ENCODE peak calls at places on chromosomes 4 and X, in eight cellular contexts. One of them, this sample, is unnamed.

GRCh38 chrX:65536291-65536690 is 1.7 kb upstream of the LAS1L start:
- DNase-seq in AML-193: no peak
- DNase-seq in EL: no peak
- DNase-seq in endothelial cell: no peak
- DNase-seq in HEK293T: no peak
- DNase-seq in heart left ventricle: no peak
- DNase-seq in naive thymus-derived CD8-positive, alpha-beta T cell: no peak
- DNase-seq in activated CD8-positive, alpha-beta memory T cell treated with anti-CD3 and anti-CD28 coated beads, Interleukin-2, amount 50 U/mL, for 48 hours: no peak
- DNase-seq in this sample: no peak

GRCh38 chr4:16122784-16123183 is 39.0 kb upstream of the PROM1 start:
- DNase-seq in AML-193: no peak
- DNase-seq in EL: no peak
- DNase-seq in endothelial cell: no peak
- DNase-seq in HEK293T: no peak
- DNase-seq in heart left ventricle: no peak
- DNase-seq in naive thymus-derived CD8-positive, alpha-beta T cell: peak
- DNase-seq in activated CD8-positive, alpha-beta memory T cell treated with anti-CD3 and anti-CD28 coated beads, Interleukin-2, amount 50 U/mL, for 48 hours: peak
- DNase-seq in this sample: no peak

GRCh38 chr4:8224596-8225289 is 25.7 kb downstream of the SH3TC1 start:
- DNase-seq in AML-193: no peak
- DNase-seq in EL: no peak
- DNase-seq in endothelial cell: no peak
- DNase-seq in HEK293T: no peak
- DNase-seq in heart left ventricle: peak
- DNase-seq in naive thymus-derived CD8-positive, alpha-beta T cell: peak
- DNase-seq in activated CD8-positive, alpha-beta memory T cell treated with anti-CD3 and anti-CD28 coated beads, Interleukin-2, amount 50 U/mL, for 48 hours: no peak
- DNase-seq in this sample: no peak

GRCh38 chrX:7045238-7045955 is 102.1 kb upstream of the STS start:
- DNase-seq in AML-193: no peak
- DNase-seq in EL: no peak
- DNase-seq in endothelial cell: no peak
- DNase-seq in HEK293T: no peak
- DNase-seq in heart left ventricle: no peak
- DNase-seq in naive thymus-derived CD8-positive, alpha-beta T cell: no peak
- DNase-seq in activated CD8-positive, alpha-beta memory T cell treated with anti-CD3 and anti-CD28 coated beads, Interleukin-2, amount 50 U/mL, for 48 hours: no peak
- DNase-seq in this sample: no peak

GRCh38 chrX:19990225-19990518 is 689 bp downstream of the BCLAF3 start:
- DNase-seq in AML-193: no peak
- DNase-seq in EL: peak
- DNase-seq in endothelial cell: no peak
- DNase-seq in HEK293T: no peak
- DNase-seq in heart left ventricle: no peak
- DNase-seq in naive thymus-derived CD8-positive, alpha-beta T cell: no peak
- DNase-seq in activated CD8-positive, alpha-beta memory T cell treated with anti-CD3 and anti-CD28 coated beads, Interleukin-2, amount 50 U/mL, for 48 hours: no peak
- DNase-seq in this sample: no peak

GRCh38 chr4:87005690-87006461 is 71.1 kb downstream of the AFF1 start:
- DNase-seq in AML-193: peak
- DNase-seq in EL: no peak
- DNase-seq in endothelial cell: no peak
- DNase-seq in HEK293T: no peak
- DNase-seq in heart left ventricle: no peak
- DNase-seq in naive thymus-derived CD8-positive, alpha-beta T cell: peak
- DNase-seq in activated CD8-positive, alpha-beta memory T cell treated with anti-CD3 and anti-CD28 coated beads, Interleukin-2, amount 50 U/mL, for 48 hours: peak
- DNase-seq in this sample: peak

GRCh38 chr4:67750691-67751090 is 3.5 kb downstream of the GNRHR start:
- DNase-seq in AML-193: no peak
- DNase-seq in EL: no peak
- DNase-seq in endothelial cell: no peak
- DNase-seq in HEK293T: no peak
- DNase-seq in heart left ventricle: no peak
- DNase-seq in naive thymus-derived CD8-positive, alpha-beta T cell: no peak
- DNase-seq in activated CD8-positive, alpha-beta memory T cell treated with anti-CD3 and anti-CD28 coated beads, Interleukin-2, amount 50 U/mL, for 48 hours: no peak
- DNase-seq in this sample: no peak

GRCh38 chrX:915427-916234 is 285.0 kb downstream of the SHOX start:
- DNase-seq in AML-193: no peak
- DNase-seq in EL: no peak
- DNase-seq in endothelial cell: no peak
- DNase-seq in HEK293T: no peak
- DNase-seq in heart left ventricle: no peak
- DNase-seq in naive thymus-derived CD8-positive, alpha-beta T cell: peak
- DNase-seq in activated CD8-positive, alpha-beta memory T cell treated with anti-CD3 and anti-CD28 coated beads, Interleukin-2, amount 50 U/mL, for 48 hours: peak
- DNase-seq in this sample: no peak

GRCh38 chr4:176193126-176193525 is 2.3 kb downstream of the SPATA4 start:
- DNase-seq in AML-193: no peak
- DNase-seq in EL: peak
- DNase-seq in endothelial cell: no peak
- DNase-seq in HEK293T: no peak
- DNase-seq in heart left ventricle: no peak
- DNase-seq in naive thymus-derived CD8-positive, alpha-beta T cell: no peak
- DNase-seq in activated CD8-positive, alpha-beta memory T cell treated with anti-CD3 and anti-CD28 coated beads, Interleukin-2, amount 50 U/mL, for 48 hours: no peak
- DNase-seq in this sample: no peak

GRCh38 chr4:119039779-119040178 is 95.9 kb upstream of the MYOZ2 start:
- DNase-seq in AML-193: no peak
- DNase-seq in EL: no peak
- DNase-seq in endothelial cell: peak
- DNase-seq in HEK293T: no peak
- DNase-seq in heart left ventricle: no peak
- DNase-seq in naive thymus-derived CD8-positive, alpha-beta T cell: no peak
- DNase-seq in activated CD8-positive, alpha-beta memory T cell treated with anti-CD3 and anti-CD28 coated beads, Interleukin-2, amount 50 U/mL, for 48 hours: no peak
- DNase-seq in this sample: no peak

GRCh38 chr4:135434936-135435335 is 1233.3 kb upstream of the PABPC4L start:
- DNase-seq in AML-193: no peak
- DNase-seq in EL: peak
- DNase-seq in endothelial cell: no peak
- DNase-seq in HEK293T: no peak
- DNase-seq in heart left ventricle: no peak
- DNase-seq in naive thymus-derived CD8-positive, alpha-beta T cell: no peak
- DNase-seq in activated CD8-positive, alpha-beta memory T cell treated with anti-CD3 and anti-CD28 coated beads, Interleukin-2, amount 50 U/mL, for 48 hours: no peak
- DNase-seq in this sample: no peak

GRCh38 chr4:15015170-15015569 is 12.9 kb downstream of the CPEB2 start:
- DNase-seq in AML-193: no peak
- DNase-seq in EL: no peak
- DNase-seq in endothelial cell: no peak
- DNase-seq in HEK293T: no peak
- DNase-seq in heart left ventricle: no peak
- DNase-seq in naive thymus-derived CD8-positive, alpha-beta T cell: no peak
- DNase-seq in activated CD8-positive, alpha-beta memory T cell treated with anti-CD3 and anti-CD28 coated beads, Interleukin-2, amount 50 U/mL, for 48 hours: no peak
- DNase-seq in this sample: no peak

GRCh38 chrX:79081895-79082512 is 62.5 kb upstream of the GPR174 start:
- DNase-seq in AML-193: peak
- DNase-seq in EL: peak
- DNase-seq in endothelial cell: peak
- DNase-seq in HEK293T: peak
- DNase-seq in heart left ventricle: no peak
- DNase-seq in naive thymus-derived CD8-positive, alpha-beta T cell: peak
- DNase-seq in activated CD8-positive, alpha-beta memory T cell treated with anti-CD3 and anti-CD28 coated beads, Interleukin-2, amount 50 U/mL, for 48 hours: no peak
- DNase-seq in this sample: no peak

GRCh38 chr4:125837493-125838238 is 522.9 kb downstream of the FAT4 start:
- DNase-seq in AML-193: no peak
- DNase-seq in EL: no peak
- DNase-seq in endothelial cell: no peak
- DNase-seq in HEK293T: no peak
- DNase-seq in heart left ventricle: no peak
- DNase-seq in naive thymus-derived CD8-positive, alpha-beta T cell: no peak
- DNase-seq in activated CD8-positive, alpha-beta memory T cell treated with anti-CD3 and anti-CD28 coated beads, Interleukin-2, amount 50 U/mL, for 48 hours: no peak
- DNase-seq in this sample: no peak

GRCh38 chrX:38864165-38864564 is 62.9 kb downstream of the MID1IP1 start:
- DNase-seq in AML-193: no peak
- DNase-seq in EL: no peak
- DNase-seq in endothelial cell: no peak
- DNase-seq in HEK293T: no peak
- DNase-seq in heart left ventricle: no peak
- DNase-seq in naive thymus-derived CD8-positive, alpha-beta T cell: no peak
- DNase-seq in activated CD8-positive, alpha-beta memory T cell treated with anti-CD3 and anti-CD28 coated beads, Interleukin-2, amount 50 U/mL, for 48 hours: no peak
- DNase-seq in this sample: no peak

GRCh38 chr4:135185256-135185655 is 983.7 kb upstream of the PABPC4L start:
- DNase-seq in AML-193: no peak
- DNase-seq in EL: no peak
- DNase-seq in endothelial cell: no peak
- DNase-seq in HEK293T: no peak
- DNase-seq in heart left ventricle: no peak
- DNase-seq in naive thymus-derived CD8-positive, alpha-beta T cell: no peak
- DNase-seq in activated CD8-positive, alpha-beta memory T cell treated with anti-CD3 and anti-CD28 coated beads, Interleukin-2, amount 50 U/mL, for 48 hours: no peak
- DNase-seq in this sample: no peak

GRCh38 chr4:90419124-90419711 is 292.0 kb downstream of the CCSER1 start:
- DNase-seq in AML-193: peak
- DNase-seq in EL: peak
- DNase-seq in endothelial cell: no peak
- DNase-seq in HEK293T: peak
- DNase-seq in heart left ventricle: no peak
- DNase-seq in naive thymus-derived CD8-positive, alpha-beta T cell: no peak
- DNase-seq in activated CD8-positive, alpha-beta memory T cell treated with anti-CD3 and anti-CD28 coated beads, Interleukin-2, amount 50 U/mL, for 48 hours: no peak
- DNase-seq in this sample: no peak

GRCh38 chr4:17347445-17347844 is 164.4 kb downstream of the QDPR start:
- DNase-seq in AML-193: peak
- DNase-seq in EL: peak
- DNase-seq in endothelial cell: peak
- DNase-seq in HEK293T: peak
- DNase-seq in heart left ventricle: no peak
- DNase-seq in naive thymus-derived CD8-positive, alpha-beta T cell: peak
- DNase-seq in activated CD8-positive, alpha-beta memory T cell treated with anti-CD3 and anti-CD28 coated beads, Interleukin-2, amount 50 U/mL, for 48 hours: no peak
- DNase-seq in this sample: no peak

GRCh38 chr4:42627887-42628646 is 28.8 kb downstream of the ATP8A1 start:
- DNase-seq in AML-193: no peak
- DNase-seq in EL: no peak
- DNase-seq in endothelial cell: no peak
- DNase-seq in HEK293T: no peak
- DNase-seq in heart left ventricle: peak
- DNase-seq in naive thymus-derived CD8-positive, alpha-beta T cell: peak
- DNase-seq in activated CD8-positive, alpha-beta memory T cell treated with anti-CD3 and anti-CD28 coated beads, Interleukin-2, amount 50 U/mL, for 48 hours: peak
- DNase-seq in this sample: peak

This sample was measured in NCI-H187.